ENCODE peak calls at places on chromosomes 4 and X, in five cellular contexts. S is A549, O is GM23338, G is GM12878, I is HepG2. K is an unnamed sample.

GRCh38 chr4:110484767-110485166 is 8.8 kb downstream of the ENPEP start:
- DNase-seq in S (no peak), O (no peak), G (no peak), I (no peak), K (no peak)

GRCh38 chr4:140137654-140138053 is 16.3 kb downstream of the MAML3 start:
- DNase-seq in S (no peak), O (peak), G (no peak), I (no peak), K (no peak)

GRCh38 chrX:154526901-154527675 is 11.1 kb upstream of the FAM3A start:
- DNase-seq in S (no peak), O (peak), G (peak), I (peak), K (peak)

GRCh38 chr4:187124311-187124710 is 400.7 kb upstream of the FAT1 start:
- DNase-seq in S (no peak), O (no peak), G (no peak), I (no peak), K (no peak)

GRCh38 chr4:99104153-99104552 is 15.6 kb upstream of the ADH5 start:
- DNase-seq in S (no peak), O (no peak), G (no peak), I (no peak), K (no peak)

GRCh38 chrX:6667048-6667768 is 132.3 kb upstream of the VCX3A start:
- DNase-seq in S (no peak), O (no peak), G (no peak), I (no peak), K (no peak)

GRCh38 chr4:105520819-105521790 is 31.3 kb upstream of the ARHGEF38 start:
- DNase-seq in S (peak), O (peak), G (peak), I (peak), K (peak)

GRCh38 chr4:85580489-85580888 is 105.5 kb downstream of the ARHGAP24 start:
- DNase-seq in S (no peak), O (no peak), G (no peak), I (no peak), K (peak)

GRCh38 chr4:1556541-1557220 is 127.4 kb downstream of the FAM53A start:
- DNase-seq in S (no peak), O (peak), G (no peak), I (no peak), K (no peak)

GRCh38 chr4:146165840-146166239 is 9.7 kb upstream of the LSM6 start:
- DNase-seq in S (no peak), O (no peak), G (no peak), I (no peak), K (no peak)

GRCh38 chrX:3820170-3820569 is 106.7 kb upstream of the PRKX start:
- DNase-seq in S (no peak), O (no peak), G (no peak), I (no peak), K (no peak)

GRCh38 chr4:121736735-121737351 is 28.1 kb downstream of the SMIM43 start:
- DNase-seq in S (peak), O (peak), G (no peak), I (peak), K (peak)

GRCh38 chr4:68283714-68284113 is 38.2 kb upstream of the TMPRSS11B start:
- DNase-seq in S (no peak), O (no peak), G (no peak), I (no peak), K (no peak)

GRCh38 chr4:57158221-57158620 is 48.0 kb upstream of the IGFBP7 start:
- DNase-seq in S (no peak), O (no peak), G (no peak), I (no peak), K (no peak)

GRCh38 chr4:6916587-6917444 is 7.2 kb downstream of the TBC1D14 start:
- DNase-seq in S (no peak), O (no peak), G (no peak), I (no peak), K (peak)

GRCh38 chr4:2366252-2367192 is 51.9 kb downstream of the ZFYVE28 start:
- DNase-seq in S (no peak), O (no peak), G (no peak), I (no peak), K (no peak)

GRCh38 chr4:124955476-124955875 is 242.9 kb upstream of the ANKRD50 start:
- DNase-seq in S (no peak), O (no peak), G (no peak), I (no peak), K (no peak)

GRCh38 chrX:3548743-3549441 is 164.6 kb downstream of the PRKX start:
- DNase-seq in S (peak), O (peak), G (no peak), I (peak), K (no peak)

GRCh38 chrX:142250502-142250901 is 45.4 kb upstream of the MAGEC2 start:
- DNase-seq in S (no peak), O (no peak), G (no peak), I (no peak), K (no peak)
- TF ChIP-seq JUNB in S (no peak), O (no peak), G (no peak), I (no peak), K (no peak)

GRCh38 chrX:40167240-40168182 is 69.8 kb upstream of the BCOR start:
- DNase-seq in S (no peak), O (peak), G (no peak), I (no peak), K (no peak)
- TF ChIP-seq JUNB in S (no peak), O (no peak), G (no peak), I (no peak), K (no peak)

GRCh38 chrX:45506149-45506768 is 305.6 kb upstream of the DIPK2B start:
- DNase-seq in S (no peak), O (no peak), G (no peak), I (no peak), K (no peak)

GRCh38 chrX:45505214-45505613 is 304.5 kb upstream of the DIPK2B start:
- DNase-seq in S (no peak), O (no peak), G (no peak), I (no peak), K (no peak)

GRCh38 chrX:45513042-45513441 is 312.4 kb upstream of the DIPK2B start:
- DNase-seq in S (no peak), O (no peak), G (no peak), I (peak), K (no peak)

DNA sequence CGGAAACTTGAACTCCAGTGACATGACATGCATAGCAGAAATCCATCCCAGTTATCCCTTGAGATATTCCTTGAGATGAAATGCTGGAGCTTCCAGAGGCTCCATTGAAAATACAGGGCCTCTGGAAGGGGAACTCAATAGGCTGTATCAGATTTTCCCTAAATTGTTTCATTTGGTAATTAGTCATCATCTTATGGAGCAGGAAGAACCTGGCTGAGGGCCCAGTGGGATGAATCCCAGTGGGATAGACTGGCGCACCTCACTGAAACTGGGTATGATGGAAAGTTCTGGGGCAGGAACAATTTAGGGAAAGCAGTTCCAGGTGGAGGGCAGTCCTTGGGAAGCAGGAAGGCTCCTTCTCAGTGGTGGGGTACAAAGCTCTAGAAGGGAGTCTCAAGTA is 307.8 kb upstream of the DIPK2B start:
- DNase-seq in S (no peak), O (no peak), G (no peak), I (no peak), K (no peak)
- TF ChIP-seq JUNB in S (no peak), O (no peak), G (no peak), I (no peak), K (no peak)

DNA sequence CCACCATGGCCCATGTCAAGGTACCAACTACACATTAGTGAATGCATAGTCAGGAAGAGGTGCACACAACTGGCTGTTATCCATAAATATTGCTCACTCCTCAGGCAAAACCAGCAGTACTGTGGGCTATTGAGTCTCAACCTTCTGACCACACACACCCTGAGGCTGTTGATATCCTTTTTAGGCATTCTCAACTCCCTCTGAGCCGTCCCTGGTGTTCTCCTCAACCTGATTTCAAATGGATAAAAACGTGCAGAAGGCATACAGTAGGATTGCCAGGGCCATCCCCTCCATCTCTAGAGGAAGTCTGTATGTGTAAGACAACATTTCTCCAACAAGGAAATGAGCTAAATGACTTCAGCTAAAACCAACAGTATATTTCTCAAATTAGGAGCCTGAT is 98.7 kb upstream of the KLHL13 start:
- DNase-seq in S (no peak), O (no peak), G (no peak), I (no peak), K (no peak)
- TF ChIP-seq JUNB in S (no peak), O (no peak), G (no peak), I (no peak), K (no peak)

GRCh38 chr4:54149323-54149722 is 49.4 kb downstream of the GSX2 start:
- DNase-seq in S (no peak), O (no peak), G (no peak), I (no peak), K (no peak)

GRCh38 chr4:54155936-54156335 is 56.0 kb downstream of the GSX2 start:
- DNase-seq in S (no peak), O (no peak), G (no peak), I (no peak), K (no peak)

DNA sequence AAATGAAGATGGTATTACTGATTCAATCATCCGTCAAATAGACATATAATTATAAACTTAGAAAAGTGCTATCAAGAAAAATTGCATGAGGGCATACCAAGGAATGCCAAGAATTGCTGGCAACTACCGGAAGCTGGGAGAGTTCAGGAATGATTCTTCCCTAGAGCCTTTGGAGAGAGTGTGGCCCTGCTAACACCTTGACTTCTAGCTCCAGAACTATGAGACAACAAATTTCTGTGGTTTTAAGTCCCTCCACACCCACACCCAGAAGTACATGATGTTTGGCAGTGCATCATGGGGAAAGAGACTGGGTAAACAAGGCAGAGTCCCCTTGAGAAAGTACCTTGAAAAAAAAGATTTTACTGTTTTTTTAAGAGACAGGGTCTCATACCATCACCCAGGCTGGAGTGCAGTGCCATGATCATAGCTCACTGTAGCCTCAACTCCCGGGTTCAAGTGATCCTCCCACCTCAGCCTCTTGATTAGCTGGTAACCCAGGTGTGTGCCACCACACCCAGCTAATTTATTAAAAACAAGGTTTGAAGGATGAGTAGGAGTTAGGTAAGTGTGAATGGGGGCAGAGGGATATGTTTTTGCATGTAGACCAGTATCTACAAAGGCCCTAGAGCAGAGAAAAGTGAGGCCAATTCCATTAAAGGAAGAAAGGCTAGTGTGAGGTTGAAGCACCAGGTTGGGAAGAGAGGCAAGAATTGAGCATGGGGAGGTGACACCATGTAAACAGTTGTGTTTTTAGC is 53.1 kb downstream of the GSX2 start:
- DNase-seq in S (no peak), O (no peak), G (no peak), I (no peak), K (no peak)
- TF ChIP-seq JUNB in S (no peak), O (no peak), G (no peak), I (no peak), K (no peak)

DNA sequence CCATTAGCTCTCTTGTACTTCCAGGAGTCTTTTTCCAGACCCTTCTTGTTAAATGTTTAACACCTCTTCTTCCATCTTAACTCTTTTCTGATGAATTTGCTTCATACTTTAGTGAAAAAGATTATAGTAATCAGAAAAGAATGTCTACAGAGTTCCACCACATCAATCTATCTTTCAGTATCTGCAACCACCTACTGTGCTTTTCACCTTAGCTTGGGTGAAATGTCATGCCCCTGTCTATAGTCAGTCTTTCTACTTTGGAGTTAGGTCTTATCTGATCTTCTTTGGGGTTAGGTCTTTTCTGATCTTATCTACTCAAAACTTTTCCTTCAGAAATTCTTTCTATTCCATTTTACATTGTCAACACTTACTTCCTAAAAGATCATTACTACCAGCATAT is 1310.2 kb downstream of the PCDH7 start:
- DNase-seq in S (no peak), O (no peak), G (no peak), I (no peak), K (no peak)
- TF ChIP-seq JUNB in S (no peak), O (no peak), G (no peak), I (no peak), K (no peak)

DNA sequence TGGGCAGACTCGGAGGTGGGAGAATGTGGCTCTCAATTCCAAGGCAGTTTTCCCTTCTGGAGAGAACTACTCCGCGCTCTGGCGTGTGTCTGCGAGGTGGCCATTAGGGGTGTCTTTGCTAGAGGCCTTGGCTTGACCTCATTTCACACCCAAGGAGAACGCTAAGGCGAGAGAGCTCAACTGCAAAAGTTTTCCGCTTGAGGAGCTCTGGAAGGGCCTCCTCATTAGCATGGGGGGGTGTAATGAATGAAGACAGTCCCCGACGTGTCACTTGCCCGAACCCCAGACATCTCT is 708 bp upstream of the RBPJ start:
- DNase-seq in S (no peak), O (no peak), G (peak), I (peak), K (no peak)
- TF ChIP-seq JUNB in S (no peak), O (no peak), G (no peak), I (no peak), K (no peak)

K was measured in K562.